ENCODE peak calls at places on chromosomes 3 and 15, in seven cellular contexts. One of them, this sample, is unnamed.

GRCh38 chr3:165742351-165742750 is 94.9 kb downstream of the BCHE start:
- DNase-seq in AG09319: no peak
- DNase-seq in neuronal stem cell: no peak
- DNase-seq in HTR-8/SVneo: no peak
- DNase-seq in aorta: no peak
- DNase-seq in iPS-NIHi11: no peak
- DNase-seq in heart left ventricle: no peak
- DNase-seq in this sample: peak

GRCh38 chr3:171192176-171192854 is 165.8 kb upstream of the SLC2A2 start:
- DNase-seq in AG09319: peak
- DNase-seq in neuronal stem cell: no peak
- DNase-seq in HTR-8/SVneo: peak
- DNase-seq in aorta: no peak
- DNase-seq in iPS-NIHi11: no peak
- DNase-seq in heart left ventricle: no peak
- DNase-seq in this sample: no peak

GRCh38 chr3:143806043-143806442 is 42.2 kb downstream of the SLC9A9 start:
- DNase-seq in AG09319: no peak
- DNase-seq in neuronal stem cell: no peak
- DNase-seq in HTR-8/SVneo: no peak
- DNase-seq in aorta: no peak
- DNase-seq in iPS-NIHi11: no peak
- DNase-seq in heart left ventricle: no peak
- DNase-seq in this sample: no peak

GRCh38 chr3:167466961-167467360 is 6.9 kb downstream of the SERPINI2 start:
- DNase-seq in AG09319: no peak
- DNase-seq in neuronal stem cell: no peak
- DNase-seq in HTR-8/SVneo: no peak
- DNase-seq in aorta: no peak
- DNase-seq in iPS-NIHi11: no peak
- DNase-seq in heart left ventricle: no peak
- DNase-seq in this sample: no peak

GRCh38 chr3:138803006-138803653 is 31.6 kb downstream of the PIK3CB start:
- DNase-seq in AG09319: no peak
- DNase-seq in neuronal stem cell: no peak
- DNase-seq in HTR-8/SVneo: no peak
- DNase-seq in aorta: no peak
- DNase-seq in iPS-NIHi11: no peak
- DNase-seq in heart left ventricle: no peak
- DNase-seq in this sample: no peak

GRCh38 chr15:64029111-64029510 is 17.2 kb downstream of the DAPK2 start:
- DNase-seq in AG09319: no peak
- DNase-seq in neuronal stem cell: no peak
- DNase-seq in HTR-8/SVneo: no peak
- DNase-seq in aorta: no peak
- DNase-seq in iPS-NIHi11: no peak
- DNase-seq in heart left ventricle: no peak
- DNase-seq in this sample: no peak

GRCh38 chr15:97977734-97978133 is 17.2 kb downstream of the ARRDC4 start:
- DNase-seq in AG09319: no peak
- DNase-seq in neuronal stem cell: no peak
- DNase-seq in HTR-8/SVneo: no peak
- DNase-seq in aorta: no peak
- DNase-seq in iPS-NIHi11: no peak
- DNase-seq in heart left ventricle: no peak
- DNase-seq in this sample: no peak

GRCh38 chr3:87855626-87856025 is 203.2 kb downstream of the CGGBP1 start:
- DNase-seq in AG09319: no peak
- DNase-seq in neuronal stem cell: no peak
- DNase-seq in HTR-8/SVneo: peak
- DNase-seq in aorta: no peak
- DNase-seq in iPS-NIHi11: no peak
- DNase-seq in heart left ventricle: no peak
- DNase-seq in this sample: no peak

GRCh38 chr3:66508461-66508860 is 7.6 kb upstream of the LRIG1 start:
- DNase-seq in AG09319: no peak
- DNase-seq in neuronal stem cell: no peak
- DNase-seq in HTR-8/SVneo: no peak
- DNase-seq in aorta: no peak
- DNase-seq in iPS-NIHi11: no peak
- DNase-seq in heart left ventricle: no peak
- DNase-seq in this sample: no peak

GRCh38 chr3:182795383-182795782 is 2.1 kb downstream of the ATP11B start:
- DNase-seq in AG09319: no peak
- DNase-seq in neuronal stem cell: no peak
- DNase-seq in HTR-8/SVneo: peak
- DNase-seq in aorta: no peak
- DNase-seq in iPS-NIHi11: no peak
- DNase-seq in heart left ventricle: no peak
- DNase-seq in this sample: no peak

GRCh38 chr15:68209735-68210408 is 4.7 kb upstream of the CALML4 start:
- DNase-seq in AG09319: no peak
- DNase-seq in neuronal stem cell: no peak
- DNase-seq in HTR-8/SVneo: no peak
- DNase-seq in aorta: peak
- DNase-seq in iPS-NIHi11: no peak
- DNase-seq in heart left ventricle: no peak
- DNase-seq in this sample: no peak

GRCh38 chr3:81910244-81910852 is 148.9 kb upstream of the GBE1 start:
- DNase-seq in AG09319: no peak
- DNase-seq in neuronal stem cell: peak
- DNase-seq in HTR-8/SVneo: peak
- DNase-seq in aorta: no peak
- DNase-seq in iPS-NIHi11: peak
- DNase-seq in heart left ventricle: no peak
- DNase-seq in this sample: no peak

GRCh38 chr3:58659051-58659675 is 7.4 kb downstream of the FAM3D start:
- DNase-seq in AG09319: no peak
- DNase-seq in neuronal stem cell: no peak
- DNase-seq in HTR-8/SVneo: peak
- DNase-seq in aorta: no peak
- DNase-seq in iPS-NIHi11: peak
- DNase-seq in heart left ventricle: no peak
- DNase-seq in this sample: no peak

GRCh38 chr3:141940204-141940776 is 63.8 kb downstream of the ATP1B3 start:
- DNase-seq in AG09319: no peak
- DNase-seq in neuronal stem cell: no peak
- DNase-seq in HTR-8/SVneo: peak
- DNase-seq in aorta: peak
- DNase-seq in iPS-NIHi11: peak
- DNase-seq in heart left ventricle: no peak
- DNase-seq in this sample: peak

GRCh38 chr3:39208463-39209055 is 16.2 kb upstream of the XIRP1 start:
- DNase-seq in AG09319: peak
- DNase-seq in neuronal stem cell: peak
- DNase-seq in HTR-8/SVneo: peak
- DNase-seq in aorta: peak
- DNase-seq in iPS-NIHi11: peak
- DNase-seq in heart left ventricle: peak
- DNase-seq in this sample: no peak

GRCh38 chr15:71758716-71759115 is 51.6 kb upstream of the NR2E3 start:
- DNase-seq in AG09319: no peak
- DNase-seq in neuronal stem cell: no peak
- DNase-seq in HTR-8/SVneo: no peak
- DNase-seq in aorta: no peak
- DNase-seq in iPS-NIHi11: no peak
- DNase-seq in heart left ventricle: no peak
- DNase-seq in this sample: no peak

GRCh38 chr3:114711321-114711891 is 417.6 kb downstream of the TIGIT start:
- DNase-seq in AG09319: no peak
- DNase-seq in neuronal stem cell: no peak
- DNase-seq in HTR-8/SVneo: no peak
- DNase-seq in aorta: no peak
- DNase-seq in iPS-NIHi11: no peak
- DNase-seq in heart left ventricle: no peak
- DNase-seq in this sample: no peak

GRCh38 chr3:42503251-42503924 is 945 bp downstream of the VIPR1 start:
- DNase-seq in AG09319: no peak
- DNase-seq in neuronal stem cell: no peak
- DNase-seq in HTR-8/SVneo: no peak
- DNase-seq in aorta: no peak
- DNase-seq in iPS-NIHi11: no peak
- DNase-seq in heart left ventricle: no peak
- DNase-seq in this sample: no peak

GRCh38 chr15:73986055-73986775 is 5.9 kb downstream of the STOML1 start:
- DNase-seq in AG09319: no peak
- DNase-seq in neuronal stem cell: no peak
- DNase-seq in HTR-8/SVneo: no peak
- DNase-seq in aorta: no peak
- DNase-seq in iPS-NIHi11: no peak
- DNase-seq in heart left ventricle: no peak
- DNase-seq in this sample: no peak

GRCh38 chr3:155070932-155071387 is 9.2 kb upstream of the MME start:
- DNase-seq in AG09319: peak
- DNase-seq in neuronal stem cell: no peak
- DNase-seq in HTR-8/SVneo: peak
- DNase-seq in aorta: no peak
- DNase-seq in iPS-NIHi11: no peak
- DNase-seq in heart left ventricle: no peak
- DNase-seq in this sample: no peak

GRCh38 chr3:146865175-146865755 is 260.1 kb upstream of the PLSCR5 start:
- DNase-seq in AG09319: no peak
- DNase-seq in neuronal stem cell: no peak
- DNase-seq in HTR-8/SVneo: no peak
- DNase-seq in aorta: no peak
- DNase-seq in iPS-NIHi11: no peak
- DNase-seq in heart left ventricle: peak
- DNase-seq in this sample: no peak

GRCh38 chr3:128318275-128318920 is 148.3 kb downstream of the DNAJB8 start:
- DNase-seq in AG09319: no peak
- DNase-seq in neuronal stem cell: no peak
- DNase-seq in HTR-8/SVneo: no peak
- DNase-seq in aorta: no peak
- DNase-seq in iPS-NIHi11: no peak
- DNase-seq in heart left ventricle: no peak
- DNase-seq in this sample: no peak

GRCh38 chr15:61634837-61635236 is 405.7 kb upstream of the RORA start:
- DNase-seq in AG09319: no peak
- DNase-seq in neuronal stem cell: no peak
- DNase-seq in HTR-8/SVneo: no peak
- DNase-seq in aorta: no peak
- DNase-seq in iPS-NIHi11: no peak
- DNase-seq in heart left ventricle: no peak
- DNase-seq in this sample: no peak

GRCh38 chr3:34357461-34357860 is 559.0 kb downstream of the PDCD6IP start:
- DNase-seq in AG09319: no peak
- DNase-seq in neuronal stem cell: no peak
- DNase-seq in HTR-8/SVneo: no peak
- DNase-seq in aorta: no peak
- DNase-seq in iPS-NIHi11: no peak
- DNase-seq in heart left ventricle: no peak
- DNase-seq in this sample: no peak

GRCh38 chr15:39828374-39828931 is 45.8 kb upstream of the FSIP1 start:
- DNase-seq in AG09319: no peak
- DNase-seq in neuronal stem cell: no peak
- DNase-seq in HTR-8/SVneo: no peak
- DNase-seq in aorta: no peak
- DNase-seq in iPS-NIHi11: no peak
- DNase-seq in heart left ventricle: no peak
- DNase-seq in this sample: no peak

GRCh38 chr15:22877122-22877521 is 38.7 kb downstream of the NIPA2 start:
- DNase-seq in AG09319: no peak
- DNase-seq in neuronal stem cell: no peak
- DNase-seq in HTR-8/SVneo: no peak
- DNase-seq in aorta: no peak
- DNase-seq in iPS-NIHi11: no peak
- DNase-seq in heart left ventricle: no peak
- DNase-seq in this sample: no peak

GRCh38 chr3:180252683-180253082 is 215.9 kb upstream of the PEX5L start:
- DNase-seq in AG09319: no peak
- DNase-seq in neuronal stem cell: no peak
- DNase-seq in HTR-8/SVneo: no peak
- DNase-seq in aorta: no peak
- DNase-seq in iPS-NIHi11: no peak
- DNase-seq in heart left ventricle: no peak
- DNase-seq in this sample: no peak

GRCh38 chr15:80489030-80489594 is 84.9 kb downstream of the ARNT2 start:
- DNase-seq in AG09319: peak
- DNase-seq in neuronal stem cell: no peak
- DNase-seq in HTR-8/SVneo: peak
- DNase-seq in aorta: no peak
- DNase-seq in iPS-NIHi11: no peak
- DNase-seq in heart left ventricle: no peak
- DNase-seq in this sample: no peak

This sample was measured in kidney.